ENCODE peak calls at places on chromosomes 3 and 15, in ten cellular contexts. One of them, this sample, is unnamed.

GRCh38 chr15:45439521-45439931 is 61.2 kb upstream of the GATM start:
- DNase-seq in psoas muscle: no peak
- DNase-seq in A549: no peak
- DNase-seq in heart left ventricle: no peak
- DNase-seq in left ventricle myocardium inferior: no peak
- DNase-seq in foreskin fibroblast: no peak
- DNase-seq in breast epithelium: no peak
- DNase-seq in endodermal cell: no peak
- DNase-seq in lung: no peak
- DNase-seq in IMR-90: no peak
- DNase-seq in this sample: no peak

GRCh38 chr3:129598484-129598883 is 8.0 kb downstream of the PLXND1 start:
- DNase-seq in foreskin fibroblast: no peak
- DNase-seq in IMR-90: no peak
- DNase-seq in psoas muscle: no peak
- DNase-seq in left ventricle myocardium inferior: no peak
- DNase-seq in endodermal cell: no peak
- DNase-seq in A549: no peak
- DNase-seq in breast epithelium: no peak
- DNase-seq in heart left ventricle: no peak
- DNase-seq in lung: no peak
- DNase-seq in this sample: no peak

GRCh38 chr3:14564741-14565140 is 24.6 kb upstream of the GRIP2 start:
- DNase-seq in psoas muscle: no peak
- DNase-seq in breast epithelium: no peak
- DNase-seq in IMR-90: no peak
- DNase-seq in endodermal cell: peak; percentile 67
- DNase-seq in lung: no peak
- DNase-seq in A549: peak; percentile 42
- DNase-seq in left ventricle myocardium inferior: no peak
- DNase-seq in foreskin fibroblast: no peak
- DNase-seq in heart left ventricle: peak; percentile 10
- DNase-seq in this sample: no peak

GRCh38 chr15:65389226-65389625 is 11.4 kb upstream of the IGDCC3 start:
- DNase-seq in left ventricle myocardium inferior: peak; percentile 2
- DNase-seq in endodermal cell: no peak
- DNase-seq in heart left ventricle: no peak
- DNase-seq in breast epithelium: no peak
- DNase-seq in lung: no peak
- DNase-seq in IMR-90: no peak
- DNase-seq in A549: no peak
- DNase-seq in psoas muscle: no peak
- DNase-seq in foreskin fibroblast: no peak
- DNase-seq in this sample: no peak

GRCh38 chr3:45055411-45056143 is 29.5 kb downstream of the CLEC3B start:
- DNase-seq in lung: no peak
- DNase-seq in psoas muscle: no peak
- DNase-seq in A549: peak; percentile 49
- DNase-seq in heart left ventricle: no peak
- DNase-seq in IMR-90: peak; percentile 96
- DNase-seq in endodermal cell: peak; percentile 84
- DNase-seq in foreskin fibroblast: peak; percentile 80
- DNase-seq in breast epithelium: no peak
- DNase-seq in left ventricle myocardium inferior: no peak
- DNase-seq in this sample: peak; percentile 84

GRCh38 chr3:14148041-14148985 is 23.5 kb downstream of the TMEM43 start:
- DNase-seq in heart left ventricle: no peak
- DNase-seq in psoas muscle: no peak
- DNase-seq in endodermal cell: peak; percentile 93
- DNase-seq in left ventricle myocardium inferior: no peak
- DNase-seq in A549: no peak
- DNase-seq in breast epithelium: no peak
- DNase-seq in foreskin fibroblast: no peak
- DNase-seq in lung: no peak
- DNase-seq in IMR-90: no peak
- DNase-seq in this sample: no peak

GRCh38 chr3:133992385-133992784 is 37.3 kb downstream of the SLCO2A1 start:
- DNase-seq in endodermal cell: peak; percentile 55
- DNase-seq in heart left ventricle: no peak
- DNase-seq in psoas muscle: no peak
- DNase-seq in IMR-90: no peak
- DNase-seq in lung: no peak
- DNase-seq in A549: no peak
- DNase-seq in breast epithelium: no peak
- DNase-seq in foreskin fibroblast: no peak
- DNase-seq in left ventricle myocardium inferior: peak; percentile 27
- DNase-seq in this sample: no peak

GRCh38 chr15:71752085-71752484 is 58.3 kb upstream of the NR2E3 start:
- DNase-seq in breast epithelium: no peak
- DNase-seq in IMR-90: no peak
- DNase-seq in heart left ventricle: no peak
- DNase-seq in left ventricle myocardium inferior: no peak
- DNase-seq in endodermal cell: no peak
- DNase-seq in A549: no peak
- DNase-seq in lung: no peak
- DNase-seq in psoas muscle: no peak
- DNase-seq in foreskin fibroblast: no peak
- DNase-seq in this sample: no peak

GRCh38 chr3:47108546-47108945 is 55.4 kb downstream of the SETD2 start:
- DNase-seq in psoas muscle: no peak
- DNase-seq in IMR-90: peak; percentile 20
- DNase-seq in A549: no peak
- DNase-seq in breast epithelium: no peak
- DNase-seq in heart left ventricle: no peak
- DNase-seq in endodermal cell: peak; percentile 59
- DNase-seq in lung: no peak
- DNase-seq in left ventricle myocardium inferior: no peak
- DNase-seq in foreskin fibroblast: no peak
- DNase-seq in this sample: no peak

GRCh38 chr3:47112997-47113396 is 50.9 kb downstream of the SETD2 start:
- DNase-seq in endodermal cell: no peak
- DNase-seq in lung: no peak
- DNase-seq in left ventricle myocardium inferior: no peak
- DNase-seq in IMR-90: no peak
- DNase-seq in A549: no peak
- DNase-seq in foreskin fibroblast: no peak
- DNase-seq in breast epithelium: no peak
- DNase-seq in heart left ventricle: no peak
- DNase-seq in psoas muscle: no peak
- DNase-seq in this sample: no peak

GRCh38 chr3:47104259-47104658 is 59.7 kb downstream of the SETD2 start:
- DNase-seq in breast epithelium: no peak
- DNase-seq in endodermal cell: no peak
- DNase-seq in lung: no peak
- DNase-seq in heart left ventricle: no peak
- DNase-seq in left ventricle myocardium inferior: no peak
- DNase-seq in psoas muscle: no peak
- DNase-seq in A549: no peak
- DNase-seq in foreskin fibroblast: no peak
- DNase-seq in IMR-90: no peak
- DNase-seq in this sample: no peak

GRCh38 chr3:47113669-47114365 is 50.1 kb downstream of the SETD2 start:
- DNase-seq in IMR-90: peak; percentile 92
- DNase-seq in A549: peak; percentile 1
- DNase-seq in heart left ventricle: no peak
- DNase-seq in endodermal cell: no peak
- DNase-seq in breast epithelium: no peak
- DNase-seq in lung: no peak
- DNase-seq in foreskin fibroblast: peak; percentile 74
- DNase-seq in psoas muscle: no peak
- DNase-seq in left ventricle myocardium inferior: no peak
- DNase-seq in this sample: peak; percentile 62

DNA sequence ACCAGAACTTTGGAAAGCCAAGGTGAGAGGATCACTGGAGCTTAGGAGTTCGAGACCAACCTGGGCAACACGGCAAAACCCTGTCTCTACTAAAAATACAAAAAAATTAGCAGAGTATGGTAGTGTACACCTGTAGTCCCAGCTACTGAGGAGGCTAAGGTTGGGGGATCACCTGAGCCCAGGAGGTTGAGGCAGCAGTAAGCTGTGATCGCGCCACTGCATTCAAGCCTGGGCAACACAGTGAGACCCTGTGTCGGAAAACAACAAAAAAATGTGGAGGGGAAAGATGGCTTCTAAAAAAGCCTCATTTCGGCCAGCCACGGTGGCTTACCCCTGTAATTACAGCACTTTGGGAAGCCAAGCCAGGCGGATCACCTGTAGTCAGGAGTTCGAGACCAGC is 54.5 kb downstream of the SETD2 start:
- DNase-seq in breast epithelium: no peak
- DNase-seq in A549: no peak
- DNase-seq in left ventricle myocardium inferior: no peak
- DNase-seq in heart left ventricle: no peak
- DNase-seq in psoas muscle: no peak
- DNase-seq in IMR-90: no peak
- DNase-seq in endodermal cell: no peak
- DNase-seq in foreskin fibroblast: no peak
- DNase-seq in lung: no peak
- DNase-seq in this sample: no peak
- H3K4me3 ChIP-seq in breast epithelium: no peak overlapping the region
- H3K4me3 ChIP-seq in A549: no peak overlapping the region
- H3K4me3 ChIP-seq in left ventricle myocardium inferior: no peak overlapping the region
- H3K4me3 ChIP-seq in heart left ventricle: no peak overlapping the region
- H3K4me3 ChIP-seq in psoas muscle: no peak overlapping the region
- H3K4me3 ChIP-seq in IMR-90: no peak overlapping the region
- H3K4me3 ChIP-seq in endodermal cell: no peak overlapping the region
- H3K4me3 ChIP-seq in foreskin fibroblast: no peak overlapping the region
- H3K4me3 ChIP-seq in lung: no peak overlapping the region
- H3K4me3 ChIP-seq in this sample: no peak overlapping the region

GRCh38 chr3:53696401-53697172 is 149.6 kb downstream of the CHDH start:
- DNase-seq in psoas muscle: no peak
- DNase-seq in heart left ventricle: no peak
- DNase-seq in left ventricle myocardium inferior: no peak
- DNase-seq in foreskin fibroblast: no peak
- DNase-seq in breast epithelium: no peak
- DNase-seq in endodermal cell: peak; percentile 72
- DNase-seq in A549: peak; percentile 7
- DNase-seq in lung: peak; percentile 41
- DNase-seq in IMR-90: no peak
- DNase-seq in this sample: no peak
- TF ChIP-seq CTCF in psoas muscle: no peak
- TF ChIP-seq CTCF in heart left ventricle: no peak
- TF ChIP-seq CTCF in left ventricle myocardium inferior: peak; percentile 8
- TF ChIP-seq CTCF in foreskin fibroblast: no peak
- TF ChIP-seq CTCF in breast epithelium: no peak
- TF ChIP-seq CTCF in endodermal cell: peak; percentile 61
- TF ChIP-seq CTCF in A549: no peak
- TF ChIP-seq CTCF in lung: no peak
- TF ChIP-seq CTCF in IMR-90: no peak
- TF ChIP-seq CTCF in this sample: no peak

GRCh38 chr3:100090669-100091005 is 23.7 kb downstream of the FILIP1L start:
- DNase-seq in breast epithelium: no peak
- DNase-seq in foreskin fibroblast: no peak
- DNase-seq in endodermal cell: no peak
- DNase-seq in psoas muscle: no peak
- DNase-seq in IMR-90: no peak
- DNase-seq in lung: no peak
- DNase-seq in A549: no peak
- DNase-seq in heart left ventricle: no peak
- DNase-seq in left ventricle myocardium inferior: no peak
- DNase-seq in this sample: no peak

GRCh38 chr3:100086401-100086800 is 27.9 kb downstream of the FILIP1L start:
- DNase-seq in psoas muscle: no peak
- DNase-seq in lung: no peak
- DNase-seq in IMR-90: no peak
- DNase-seq in heart left ventricle: no peak
- DNase-seq in breast epithelium: no peak
- DNase-seq in left ventricle myocardium inferior: no peak
- DNase-seq in endodermal cell: no peak
- DNase-seq in foreskin fibroblast: no peak
- DNase-seq in A549: no peak
- DNase-seq in this sample: no peak

GRCh38 chr3:100087203-100087602 is 27.1 kb downstream of the FILIP1L start:
- DNase-seq in lung: no peak
- DNase-seq in left ventricle myocardium inferior: no peak
- DNase-seq in psoas muscle: no peak
- DNase-seq in foreskin fibroblast: peak; percentile 44
- DNase-seq in endodermal cell: no peak
- DNase-seq in heart left ventricle: no peak
- DNase-seq in IMR-90: peak; percentile 45
- DNase-seq in A549: no peak
- DNase-seq in breast epithelium: no peak
- DNase-seq in this sample: peak; percentile 84

GRCh38 chr3:100089802-100090668 is 24.3 kb downstream of the FILIP1L start:
- DNase-seq in heart left ventricle: no peak
- DNase-seq in psoas muscle: peak; percentile 64
- DNase-seq in breast epithelium: no peak
- DNase-seq in foreskin fibroblast: peak; percentile 82
- DNase-seq in A549: peak; percentile 49
- DNase-seq in endodermal cell: peak; percentile 81
- DNase-seq in IMR-90: peak; percentile 69
- DNase-seq in left ventricle myocardium inferior: no peak
- DNase-seq in lung: no peak
- DNase-seq in this sample: peak; percentile 82

DNA sequence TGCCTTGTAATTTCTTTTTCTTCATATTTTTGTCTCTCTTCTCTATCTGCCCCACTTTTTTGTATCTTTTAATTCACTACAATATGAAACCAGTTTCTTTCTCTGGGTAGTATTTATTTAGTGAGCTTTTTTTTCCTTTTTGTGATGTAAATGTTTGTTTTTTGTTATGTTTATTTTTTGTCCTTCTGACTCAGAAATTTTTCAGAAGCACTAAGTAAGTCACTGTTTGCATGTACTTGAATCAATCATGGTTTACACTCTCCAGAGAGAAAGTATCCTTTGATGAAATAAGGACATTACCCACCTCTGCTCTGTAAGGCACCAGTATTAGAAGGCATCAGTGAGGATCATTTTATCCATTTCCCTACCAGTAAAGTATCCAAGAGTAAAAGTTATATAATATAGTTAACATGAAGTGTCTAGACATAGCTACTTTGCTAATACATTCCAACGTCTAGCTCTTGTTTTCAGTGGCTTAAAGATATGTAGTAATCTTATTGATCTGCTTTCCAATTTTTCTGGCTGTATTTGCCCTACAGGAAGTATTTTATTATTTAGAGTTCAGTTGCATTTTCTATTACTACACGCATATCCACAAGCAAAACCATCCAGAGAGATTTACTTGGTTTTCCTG is 25.4 kb downstream of the FILIP1L start:
- DNase-seq in lung: no peak
- DNase-seq in A549: peak; percentile 17
- DNase-seq in breast epithelium: no peak
- DNase-seq in foreskin fibroblast: no peak
- DNase-seq in IMR-90: no peak
- DNase-seq in endodermal cell: no peak
- DNase-seq in left ventricle myocardium inferior: no peak
- DNase-seq in heart left ventricle: no peak
- DNase-seq in psoas muscle: no peak
- DNase-seq in this sample: no peak
- H3K4me3 ChIP-seq in lung: no peak overlapping the region
- H3K4me3 ChIP-seq in A549: no peak overlapping the region
- H3K4me3 ChIP-seq in breast epithelium: no peak overlapping the region
- H3K4me3 ChIP-seq in foreskin fibroblast: no peak overlapping the region
- H3K4me3 ChIP-seq in IMR-90: no peak overlapping the region
- H3K4me3 ChIP-seq in endodermal cell: no peak overlapping the region
- H3K4me3 ChIP-seq in left ventricle myocardium inferior: no peak overlapping the region
- H3K4me3 ChIP-seq in heart left ventricle: no peak overlapping the region
- H3K4me3 ChIP-seq in psoas muscle: no peak overlapping the region
- H3K4me3 ChIP-seq in this sample: no peak overlapping the region

GRCh38 chr3:163132111-163132510 is 1635.5 kb downstream of the OTOL1 start:
- DNase-seq in endodermal cell: no peak
- DNase-seq in psoas muscle: no peak
- DNase-seq in foreskin fibroblast: no peak
- DNase-seq in lung: no peak
- DNase-seq in breast epithelium: no peak
- DNase-seq in left ventricle myocardium inferior: no peak
- DNase-seq in heart left ventricle: no peak
- DNase-seq in IMR-90: no peak
- DNase-seq in A549: no peak
- DNase-seq in this sample: no peak
- TF ChIP-seq CTCF in endodermal cell: no peak
- TF ChIP-seq CTCF in psoas muscle: no peak
- TF ChIP-seq CTCF in foreskin fibroblast: no peak
- TF ChIP-seq CTCF in lung: no peak
- TF ChIP-seq CTCF in breast epithelium: no peak
- TF ChIP-seq CTCF in left ventricle myocardium inferior: no peak
- TF ChIP-seq CTCF in heart left ventricle: no peak
- TF ChIP-seq CTCF in IMR-90: no peak
- TF ChIP-seq CTCF in A549: no peak
- TF ChIP-seq CTCF in this sample: no peak

This sample was measured in fibroblast of mammary gland.